ENCODE peak calls at places on chromosomes 11 and 22, in six cellular contexts. O is PC-3; V is body of pancreas; E is tibial artery; F is CD8-positive, alpha-beta T cell; Q is heart left ventricle. W is an unnamed sample. For H3K4me1, the result is how much of the 10 kb centered on the place peaks cover.

GRCh38 chr11:111093061-111093460 is 152.5 kb upstream of the POU2AF2 start:
- DNase-seq in O (no peak), V (no peak), E (no peak), F (no peak), Q (no peak), W (no peak)

GRCh38 chr11:11263238-11264030 is 89.6 kb downstream of the CSNK2A3 start:
- DNase-seq in O (peak), V (peak), E (no peak), F (no peak), Q (no peak), W (peak)

GRCh38 chr11:133793271-133793848 is 52.0 kb downstream of the SPATA19 start:
- DNase-seq in O (no peak), V (no peak), E (no peak), F (no peak), Q (no peak), W (no peak)

GRCh38 chr11:100663583-100663982 is 23.5 kb upstream of the ARHGAP42 start:
- DNase-seq in O (no peak), V (no peak), E (no peak), F (no peak), Q (no peak), W (no peak)

GRCh38 chr11:68340003-68340767 is 27.8 kb downstream of the LRP5 start:
- DNase-seq in O (no peak), V (no peak), E (no peak), F (peak), Q (no peak), W (no peak)

GRCh38 chr11:97092823-97093222 is 703.0 kb downstream of the JRKL start:
- DNase-seq in O (no peak), V (no peak), E (no peak), F (no peak), Q (no peak), W (no peak)

GRCh38 chr11:102359372-102359771 is 12.4 kb downstream of the BIRC2 start:
- DNase-seq in O (no peak), V (no peak), E (no peak), F (no peak), Q (no peak), W (no peak)

GRCh38 chr11:18974192-18974591 is 35.0 kb upstream of the MRGPRX1 start:
- DNase-seq in O (peak), V (no peak), E (no peak), F (no peak), Q (no peak), W (no peak)

GRCh38 chr11:3675971-3676370 is 4.8 kb upstream of the CHRNA10 start:
- DNase-seq in O (no peak), V (no peak), E (no peak), F (no peak), Q (no peak), W (no peak)

GRCh38 chr22:44526431-44527115 is 28.5 kb upstream of the RTL6 start:
- DNase-seq in O (no peak), V (no peak), E (peak), F (no peak), Q (no peak), W (no peak)

GRCh38 chr11:130848361-130849214 is 67.7 kb downstream of the SNX19 start:
- DNase-seq in O (no peak), V (no peak), E (no peak), F (no peak), Q (no peak), W (no peak)

GRCh38 chr22:43262990-43263644 is 76.2 kb upstream of the TTLL12 start:
- DNase-seq in O (no peak), V (peak), E (no peak), F (peak), Q (no peak), W (no peak)

GRCh38 chr11:119505861-119506260 is 82.9 kb upstream of the THY1 start:
- DNase-seq in O (no peak), V (no peak), E (no peak), F (no peak), Q (no peak), W (no peak)

GRCh38 chr22:30238661-30239420 is 7.7 kb downstream of the LIF start:
- DNase-seq in O (peak), V (no peak), E (no peak), F (no peak), Q (no peak), W (no peak)

GRCh38 chr11:133541331-133542095 is 9.2 kb upstream of the OPCML start:
- DNase-seq in O (no peak), V (no peak), E (no peak), F (no peak), Q (no peak), W (peak)

GRCh38 chr11:130124096-130124495 is 35.5 kb upstream of the ST14 start:
- DNase-seq in O (peak), V (peak), E (peak), F (no peak), Q (peak), W (peak)

GRCh38 chr22:32226236-32227119 is 21.6 kb upstream of the RFPL2 start:
- DNase-seq in O (no peak), V (no peak), E (no peak), F (no peak), Q (no peak), W (no peak)

GRCh38 chr22:17597217-17597616 is 31.3 kb downstream of the ATP6V1E1 start:
- DNase-seq in O (no peak), V (no peak), E (no peak), F (no peak), Q (no peak), W (no peak)

GRCh38 chr11:12430351-12430750 is 53.0 kb downstream of the PARVA start:
- DNase-seq in O (peak), V (no peak), E (no peak), F (no peak), Q (no peak), W (no peak)

GRCh38 chr11:100981196-100981824 is 148.3 kb downstream of the PGR start:
- DNase-seq in O (peak), V (no peak), E (no peak), F (no peak), Q (no peak), W (no peak)

GRCh38 chr11:43550714-43551113 is 129.8 kb upstream of the HSD17B12 start:
- DNase-seq in O (no peak), V (no peak), E (no peak), F (no peak), Q (no peak), W (no peak)

GRCh38 chr11:2679011-2679676 is 20.6 kb downstream of the KCNQ1OT1 start:
- DNase-seq in O (no peak), V (no peak), E (no peak), F (no peak), Q (no peak), W (no peak)

GRCh38 chr11:12285811-12286222 is 91.6 kb upstream of the PARVA start:
- DNase-seq in O (no peak), V (no peak), E (no peak), F (no peak), Q (no peak), W (no peak)

GRCh38 chr22:25853902-25854301 is 111.9 kb downstream of the MYO18B start:
- DNase-seq in O (peak), V (no peak), E (no peak), F (no peak), Q (no peak), W (peak)

GRCh38 chr22:21982338-21982965 is at the start of gene TOP3B:
- DNase-seq in O (peak), V (peak), E (peak), F (peak), Q (peak), W (peak)

GRCh38 chr22:40633036-40633435 is 3.5 kb downstream of the MRTFA start:
- DNase-seq in O (no peak), V (no peak), E (no peak), F (no peak), Q (no peak), W (no peak)

GRCh38 chr11:92828576-92828975 is 140.9 kb upstream of the MTNR1B start:
- DNase-seq in O (no peak), V (no peak), E (no peak), F (no peak), Q (no peak), W (no peak)

GRCh38 chr22:37639070-37639760 is at the start of gene SH3BP1:
- DNase-seq in O (peak), V (peak), E (peak), F (peak), Q (peak), W (peak)
- H3K4me1 ChIP-seq in O (under half), V (under half), E (under half), F (half or more), Q (half or more), W (under half)

DNA sequence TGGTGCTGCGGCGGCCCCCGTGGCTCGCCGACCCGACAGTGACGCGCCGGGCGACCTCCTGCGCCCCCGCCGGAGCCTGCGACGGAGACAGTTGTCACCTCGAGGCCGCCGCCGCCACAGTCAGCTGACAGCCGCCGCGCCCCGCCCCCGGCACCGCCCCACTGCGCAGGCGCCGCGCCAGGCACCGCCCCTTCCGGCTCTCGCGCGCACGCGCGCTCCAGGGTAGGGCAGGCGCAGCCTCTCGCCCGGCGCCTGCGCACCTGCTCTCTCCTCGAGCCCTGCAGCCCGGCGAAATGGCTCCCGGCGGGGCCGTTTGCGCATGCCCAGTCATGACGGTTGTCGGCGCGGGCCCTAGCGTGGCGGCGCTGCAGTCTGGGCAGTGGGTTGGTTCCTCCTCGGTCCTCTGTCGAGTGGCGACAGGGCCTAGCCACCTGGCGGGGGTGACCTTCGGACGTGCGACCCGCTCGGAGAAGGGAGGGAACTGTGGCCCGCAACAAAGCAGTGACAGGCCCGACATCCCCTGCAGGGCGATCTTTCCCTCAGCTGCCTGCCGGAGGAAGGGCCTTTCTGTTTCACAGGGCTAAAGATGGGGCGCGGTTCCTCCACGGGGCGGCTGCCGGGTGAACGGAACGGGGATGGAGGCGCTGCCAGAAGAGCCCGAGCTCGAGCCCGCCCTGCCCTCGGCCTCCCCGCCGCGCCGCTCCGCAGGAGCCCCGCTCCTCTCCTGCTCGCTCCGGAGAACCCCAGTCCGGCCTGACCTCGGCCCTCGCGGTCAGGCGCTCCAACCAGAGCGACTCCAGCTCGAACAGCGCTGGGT is at the start of gene TOLLIP:
- DNase-seq in O (peak), V (peak), E (peak), F (peak), Q (peak), W (peak)
- TF ChIP-seq CTCF in O (peak), V (no peak), E (peak), F (no peak), Q (no peak), W (no peak)

DNA sequence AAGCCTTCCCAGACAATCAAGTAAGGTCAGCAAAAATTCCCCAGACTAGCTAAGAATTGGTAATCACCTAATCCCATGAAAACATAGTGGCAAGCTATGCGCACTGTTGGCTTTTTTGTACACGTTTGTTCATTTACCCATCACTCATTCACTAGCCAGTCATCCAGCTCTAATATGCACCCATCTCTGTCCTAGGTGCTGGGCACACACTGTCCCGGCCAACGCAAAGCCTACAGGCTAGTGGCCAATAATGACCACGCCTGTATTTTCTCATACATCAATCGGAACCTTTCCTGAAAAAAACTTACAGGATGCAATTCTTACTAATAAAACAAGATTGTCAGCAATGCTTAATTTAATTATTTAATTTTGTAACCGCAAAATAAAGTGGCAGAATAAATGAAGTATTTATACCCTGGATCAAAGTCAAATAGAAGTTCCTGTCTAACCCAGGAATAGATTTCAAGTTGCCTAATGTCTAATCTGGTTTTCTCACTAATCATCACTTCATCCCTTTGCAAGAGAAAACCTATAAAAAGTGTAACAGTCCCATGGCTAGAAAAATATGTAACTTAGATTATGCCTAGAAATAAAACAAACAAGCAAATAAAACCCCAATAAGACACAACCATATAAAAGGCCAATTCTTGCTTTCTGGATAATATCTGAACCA is 143.3 kb upstream of the BLID start:
- DNase-seq in O (no peak), V (no peak), E (no peak), F (no peak), Q (no peak), W (no peak)
- H3K4me1 ChIP-seq in O (under half), V (under half), E (under half), F (under half), Q (under half), W (under half)

GRCh38 chr11:35144103-35144741 is 5.3 kb downstream of the CD44 start:
- DNase-seq in O (peak), V (peak), E (no peak), F (peak), Q (no peak), W (peak)
- TF ChIP-seq CTCF in O (no peak), V (no peak), E (no peak), F (no peak), Q (no peak), W (no peak)

GRCh38 chr11:126054882-126055281 is 7.8 kb downstream of the CDON start:
- DNase-seq in O (no peak), V (no peak), E (no peak), F (no peak), Q (no peak), W (no peak)
- H3K4me1 ChIP-seq in O (under half), V (under half), E (under half), F (under half), Q (under half), W (under half)

DNA sequence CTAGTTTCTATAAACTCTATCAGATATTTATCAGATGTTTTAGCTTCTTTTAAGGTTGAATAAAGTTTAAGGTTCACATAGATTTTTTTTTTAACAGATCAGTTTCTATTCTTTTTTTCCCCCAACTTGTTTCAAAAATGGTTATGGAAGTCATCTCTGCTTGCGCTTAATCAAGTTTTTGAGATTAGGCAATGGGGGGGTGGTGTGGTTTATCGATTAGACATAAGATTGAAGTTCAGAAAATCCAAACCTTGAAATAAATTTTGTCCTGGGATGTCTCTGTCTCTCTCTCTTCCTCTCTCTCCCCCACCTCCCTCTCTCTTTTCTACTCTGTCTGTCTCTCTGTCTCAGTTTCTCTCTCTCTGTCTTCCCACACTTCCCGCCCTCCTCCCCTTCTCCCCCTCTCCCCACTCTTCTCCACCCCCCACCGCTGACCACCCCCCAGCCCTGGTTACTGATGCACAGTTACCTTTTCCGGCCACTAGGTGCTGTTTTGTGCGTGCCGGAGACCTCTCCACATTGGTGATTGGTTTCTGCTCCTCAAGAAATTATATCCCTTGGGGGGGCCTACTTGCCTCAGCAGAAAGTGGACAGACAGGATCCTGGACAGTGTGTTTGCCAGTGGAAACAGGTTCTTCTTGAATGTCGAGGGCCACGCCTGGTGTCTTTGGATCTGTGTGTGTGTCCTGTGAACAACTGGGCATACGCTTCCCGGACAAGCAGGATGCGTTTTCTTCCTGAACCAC is 29.7 kb upstream of the ANO1 start:
- DNase-seq in O (peak), V (no peak), E (no peak), F (no peak), Q (no peak), W (peak)
- TF ChIP-seq CTCF in O (peak), V (no peak), E (no peak), F (no peak), Q (no peak), W (peak)

GRCh38 chr11:72720047-72720446 is 32.2 kb downstream of the ARAP1 start:
- DNase-seq in O (no peak), V (peak), E (no peak), F (no peak), Q (no peak), W (no peak)
- H3K4me1 ChIP-seq in O (under half), V (half or more), E (under half), F (half or more), Q (half or more), W (under half)

GRCh38 chr11:95088946-95089619 is 563 bp upstream of the ENDOD1 start:
- DNase-seq in O (no peak), V (peak), E (no peak), F (no peak), Q (no peak), W (no peak)

GRCh38 chr11:95087171-95087570 is 2.5 kb upstream of the ENDOD1 start:
- DNase-seq in O (no peak), V (no peak), E (no peak), F (no peak), Q (no peak), W (no peak)

GRCh38 chr11:95091663-95092062 is 2.0 kb downstream of the ENDOD1 start:
- DNase-seq in O (no peak), V (no peak), E (no peak), F (no peak), Q (no peak), W (no peak)

GRCh38 chr11:95092549-95093324 is 3.1 kb downstream of the ENDOD1 start:
- DNase-seq in O (peak), V (no peak), E (no peak), F (no peak), Q (no peak), W (peak)

DNA sequence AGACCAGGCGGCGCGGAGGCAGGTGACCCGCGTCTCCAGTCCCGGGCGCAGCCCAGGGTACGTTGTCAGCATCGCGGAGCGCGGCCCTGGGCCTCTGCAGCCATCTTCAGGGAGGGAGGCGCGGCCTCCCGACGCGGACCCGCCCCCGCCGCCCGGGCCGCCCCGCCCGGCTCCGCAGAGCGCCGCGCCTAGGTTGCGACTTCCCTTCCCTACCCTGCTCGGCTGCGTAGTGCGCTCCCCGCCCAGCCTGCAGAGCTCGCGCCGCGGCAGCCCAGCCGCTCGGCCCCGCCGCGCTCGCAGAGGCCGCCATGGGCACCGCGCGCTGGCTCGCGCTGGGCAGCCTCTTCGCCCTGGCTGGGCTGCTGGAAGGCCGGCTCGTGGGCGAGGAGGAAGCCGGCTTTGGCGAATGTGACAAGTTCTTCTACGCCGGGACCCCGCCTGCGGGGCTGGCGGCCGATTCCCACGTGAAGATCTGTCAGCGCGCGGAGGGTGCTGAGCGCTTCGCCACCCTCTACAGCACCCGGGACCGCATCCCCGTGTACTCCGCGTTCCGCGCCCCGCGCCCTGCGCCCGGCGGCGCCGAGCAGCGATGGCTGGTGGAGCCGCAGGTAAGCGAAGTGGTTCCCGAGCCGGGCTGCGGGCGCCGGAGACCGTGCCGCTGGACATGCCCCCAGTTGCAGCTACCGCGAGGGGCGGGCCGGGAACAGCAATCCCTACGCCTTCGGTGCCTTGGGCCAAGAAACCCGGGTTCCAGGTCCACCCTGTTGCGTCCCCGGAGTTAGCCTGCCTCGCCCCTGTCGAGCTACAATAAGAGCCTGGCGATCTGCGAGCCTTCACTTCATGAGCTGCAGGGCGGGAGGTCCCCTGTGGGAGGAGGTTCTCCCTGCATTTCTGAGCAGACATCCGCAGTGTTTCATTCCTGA is at the start of gene ENDOD1:
- DNase-seq in O (peak), V (peak), E (peak), F (peak), Q (peak), W (peak)
- TF ChIP-seq CTCF in O (peak), V (no peak), E (no peak), F (no peak), Q (no peak), W (peak)

W was measured in A673.